ENCODE peak calls at places on chromosome 13, in eight cellular contexts. One of them, this sample, is unnamed.
A peak's percentile ranks its signal among the peaks of the same experiment; 100 is the strongest.

GRCh38 chr13:80141114-80141849 is 199.6 kb downstream of the SPRY2 start:
- DNase-seq in NCI-H1105: no peak
- DNase-seq in left colon: no peak
- DNase-seq in activated CD4-positive, alpha-beta T cell treated with anti-CD3 and anti-CD28 coated beads for 48 hours: no peak
- DNase-seq in mesenchymal stem cell: peak; percentile 46
- DNase-seq in fibroblast of lung: peak; percentile 95
- DNase-seq in Kasumi-1: peak; percentile 56
- DNase-seq in iris pigment epithelial cell: peak; percentile 80
- DNase-seq in this sample: peak; percentile 38

GRCh38 chr13:51723529-51723928 is 80.4 kb downstream of the DHRS12 start:
- DNase-seq in NCI-H1105: no peak
- DNase-seq in left colon: no peak
- DNase-seq in activated CD4-positive, alpha-beta T cell treated with anti-CD3 and anti-CD28 coated beads for 48 hours: no peak
- DNase-seq in mesenchymal stem cell: no peak
- DNase-seq in fibroblast of lung: no peak
- DNase-seq in Kasumi-1: no peak
- DNase-seq in iris pigment epithelial cell: no peak
- DNase-seq in this sample: no peak

GRCh38 chr13:112445411-112446271 is 69.5 kb downstream of the SPACA7 start:
- DNase-seq in NCI-H1105: no peak
- DNase-seq in left colon: no peak
- DNase-seq in activated CD4-positive, alpha-beta T cell treated with anti-CD3 and anti-CD28 coated beads for 48 hours: no peak
- DNase-seq in mesenchymal stem cell: no peak
- DNase-seq in fibroblast of lung: no peak
- DNase-seq in Kasumi-1: no peak
- DNase-seq in iris pigment epithelial cell: no peak
- DNase-seq in this sample: no peak

GRCh38 chr13:98672947-98673545 is 79.4 kb downstream of the SLC15A1 start:
- DNase-seq in NCI-H1105: peak; percentile 36
- DNase-seq in left colon: peak; percentile 78
- DNase-seq in activated CD4-positive, alpha-beta T cell treated with anti-CD3 and anti-CD28 coated beads for 48 hours: peak; percentile 57
- DNase-seq in mesenchymal stem cell: peak; percentile 71
- DNase-seq in fibroblast of lung: peak; percentile 61
- DNase-seq in Kasumi-1: peak; percentile 57
- DNase-seq in iris pigment epithelial cell: peak; percentile 70
- DNase-seq in this sample: peak; percentile 73

GRCh38 chr13:60654405-60654804 is 257.4 kb downstream of the TDRD3 start:
- DNase-seq in NCI-H1105: peak; percentile 26
- DNase-seq in left colon: no peak
- DNase-seq in activated CD4-positive, alpha-beta T cell treated with anti-CD3 and anti-CD28 coated beads for 48 hours: no peak
- DNase-seq in mesenchymal stem cell: peak; percentile 0
- DNase-seq in fibroblast of lung: peak; percentile 13
- DNase-seq in Kasumi-1: peak; percentile 22
- DNase-seq in iris pigment epithelial cell: peak; percentile 3
- DNase-seq in this sample: peak; percentile 17

GRCh38 chr13:99996177-99996705 is 14.7 kb downstream of the ZIC2 start:
- DNase-seq in NCI-H1105: no peak
- DNase-seq in left colon: no peak
- DNase-seq in activated CD4-positive, alpha-beta T cell treated with anti-CD3 and anti-CD28 coated beads for 48 hours: no peak
- DNase-seq in mesenchymal stem cell: peak; percentile 37
- DNase-seq in fibroblast of lung: no peak
- DNase-seq in Kasumi-1: no peak
- DNase-seq in iris pigment epithelial cell: no peak
- DNase-seq in this sample: peak; percentile 59

GRCh38 chr13:40692946-40693345 is 26.5 kb upstream of the FOXO1 start:
- DNase-seq in NCI-H1105: no peak
- DNase-seq in left colon: no peak
- DNase-seq in activated CD4-positive, alpha-beta T cell treated with anti-CD3 and anti-CD28 coated beads for 48 hours: no peak
- DNase-seq in mesenchymal stem cell: no peak
- DNase-seq in fibroblast of lung: peak; percentile 77
- DNase-seq in Kasumi-1: no peak
- DNase-seq in iris pigment epithelial cell: peak; percentile 49
- DNase-seq in this sample: no peak

GRCh38 chr13:79030513-79030912 is 371.6 kb upstream of the OBI1 start:
- DNase-seq in NCI-H1105: no peak
- DNase-seq in left colon: no peak
- DNase-seq in activated CD4-positive, alpha-beta T cell treated with anti-CD3 and anti-CD28 coated beads for 48 hours: no peak
- DNase-seq in mesenchymal stem cell: no peak
- DNase-seq in fibroblast of lung: no peak
- DNase-seq in Kasumi-1: no peak
- DNase-seq in iris pigment epithelial cell: no peak
- DNase-seq in this sample: no peak

GRCh38 chr13:41680900-41681299 is 223.6 kb downstream of the RGCC start:
- DNase-seq in NCI-H1105: no peak
- DNase-seq in left colon: no peak
- DNase-seq in activated CD4-positive, alpha-beta T cell treated with anti-CD3 and anti-CD28 coated beads for 48 hours: no peak
- DNase-seq in mesenchymal stem cell: no peak
- DNase-seq in fibroblast of lung: no peak
- DNase-seq in Kasumi-1: no peak
- DNase-seq in iris pigment epithelial cell: no peak
- DNase-seq in this sample: no peak

GRCh38 chr13:112783946-112784500 is 94.2 kb downstream of the ATP11A start:
- DNase-seq in NCI-H1105: no peak
- DNase-seq in left colon: no peak
- DNase-seq in activated CD4-positive, alpha-beta T cell treated with anti-CD3 and anti-CD28 coated beads for 48 hours: no peak
- DNase-seq in mesenchymal stem cell: no peak
- DNase-seq in fibroblast of lung: no peak
- DNase-seq in Kasumi-1: no peak
- DNase-seq in iris pigment epithelial cell: no peak
- DNase-seq in this sample: no peak

GRCh38 chr13:51843529-51843928 is 1.4 kb downstream of the TMEM272 start:
- DNase-seq in NCI-H1105: no peak
- DNase-seq in left colon: no peak
- DNase-seq in activated CD4-positive, alpha-beta T cell treated with anti-CD3 and anti-CD28 coated beads for 48 hours: no peak
- DNase-seq in mesenchymal stem cell: no peak
- DNase-seq in fibroblast of lung: no peak
- DNase-seq in Kasumi-1: no peak
- DNase-seq in iris pigment epithelial cell: no peak
- DNase-seq in this sample: no peak

GRCh38 chr13:31733066-31733465 is 6.3 kb upstream of the RXFP2 start:
- DNase-seq in NCI-H1105: no peak
- DNase-seq in left colon: no peak
- DNase-seq in activated CD4-positive, alpha-beta T cell treated with anti-CD3 and anti-CD28 coated beads for 48 hours: no peak
- DNase-seq in mesenchymal stem cell: peak; percentile 33
- DNase-seq in fibroblast of lung: peak; percentile 11
- DNase-seq in Kasumi-1: no peak
- DNase-seq in iris pigment epithelial cell: peak; percentile 38
- DNase-seq in this sample: no peak

GRCh38 chr13:50692396-50692915 is 151.0 kb downstream of the DLEU7 start:
- DNase-seq in NCI-H1105: no peak
- DNase-seq in left colon: no peak
- DNase-seq in activated CD4-positive, alpha-beta T cell treated with anti-CD3 and anti-CD28 coated beads for 48 hours: no peak
- DNase-seq in mesenchymal stem cell: no peak
- DNase-seq in fibroblast of lung: peak; percentile 52
- DNase-seq in Kasumi-1: no peak
- DNase-seq in iris pigment epithelial cell: no peak
- DNase-seq in this sample: no peak

GRCh38 chr13:21826214-21827015 is 155.5 kb downstream of the FGF9 start:
- DNase-seq in NCI-H1105: no peak
- DNase-seq in left colon: no peak
- DNase-seq in activated CD4-positive, alpha-beta T cell treated with anti-CD3 and anti-CD28 coated beads for 48 hours: no peak
- DNase-seq in mesenchymal stem cell: no peak
- DNase-seq in fibroblast of lung: no peak
- DNase-seq in Kasumi-1: no peak
- DNase-seq in iris pigment epithelial cell: no peak
- DNase-seq in this sample: no peak

GRCh38 chr13:101552797-101553196 is 100.3 kb downstream of the ITGBL1 start:
- DNase-seq in NCI-H1105: no peak
- DNase-seq in left colon: no peak
- DNase-seq in activated CD4-positive, alpha-beta T cell treated with anti-CD3 and anti-CD28 coated beads for 48 hours: no peak
- DNase-seq in mesenchymal stem cell: peak; percentile 54
- DNase-seq in fibroblast of lung: peak; percentile 57
- DNase-seq in Kasumi-1: no peak
- DNase-seq in iris pigment epithelial cell: peak; percentile 89
- DNase-seq in this sample: no peak

GRCh38 chr13:85828094-85828684 is 29.0 kb upstream of the SLITRK6 start:
- DNase-seq in NCI-H1105: no peak
- DNase-seq in left colon: no peak
- DNase-seq in activated CD4-positive, alpha-beta T cell treated with anti-CD3 and anti-CD28 coated beads for 48 hours: no peak
- DNase-seq in mesenchymal stem cell: peak; percentile 30
- DNase-seq in fibroblast of lung: peak; percentile 4
- DNase-seq in Kasumi-1: peak; percentile 40
- DNase-seq in iris pigment epithelial cell: peak; percentile 19
- DNase-seq in this sample: no peak

GRCh38 chr13:105969761-105970160 is 565.7 kb downstream of the EFNB2 start:
- DNase-seq in NCI-H1105: no peak
- DNase-seq in left colon: no peak
- DNase-seq in activated CD4-positive, alpha-beta T cell treated with anti-CD3 and anti-CD28 coated beads for 48 hours: no peak
- DNase-seq in mesenchymal stem cell: peak; percentile 32
- DNase-seq in fibroblast of lung: peak; percentile 56
- DNase-seq in Kasumi-1: no peak
- DNase-seq in iris pigment epithelial cell: peak; percentile 62
- DNase-seq in this sample: no peak

GRCh38 chr13:109735567-109735966 is 50.8 kb downstream of the IRS2 start:
- DNase-seq in NCI-H1105: no peak
- DNase-seq in left colon: no peak
- DNase-seq in activated CD4-positive, alpha-beta T cell treated with anti-CD3 and anti-CD28 coated beads for 48 hours: no peak
- DNase-seq in mesenchymal stem cell: no peak
- DNase-seq in fibroblast of lung: peak; percentile 50
- DNase-seq in Kasumi-1: no peak
- DNase-seq in iris pigment epithelial cell: no peak
- DNase-seq in this sample: no peak

This sample was measured in KBM-7.